ENCODE peak calls at places on chromosomes 1 and 21, in six cellular contexts. Q, C, X, E, L and Z are unnamed samples. For H3K4me1, the result is how much of the 10 kb centered on the place peaks cover.

GRCh38 chr1:184513966-184514365 is 127.1 kb downstream of the C1orf21 start:
- ATAC-seq in E (no peak), C (peak), Q (peak), L (no peak), X (no peak), Z (peak)

GRCh38 chr1:3482590-3482899 is 28.1 kb downstream of the ARHGEF16 start:
- ATAC-seq in L (peak), Q (peak), E (peak), X (peak), C (peak), Z (no peak)

GRCh38 chr1:2330511-2331199 is 60.7 kb downstream of the MORN1 start:
- ATAC-seq in X (peak), Q (no peak), C (peak), E (no peak), L (no peak), Z (peak)

GRCh38 chr1:23395162-23395724 is 25.6 kb upstream of the ZNF436 start:
- ATAC-seq in C (no peak), E (no peak), L (no peak), Q (no peak), X (no peak), Z (no peak)

GRCh38 chr1:116891396-116892072 is 18.2 kb upstream of the PTGFRN start:
- ATAC-seq in X (no peak), L (peak), Q (no peak), E (no peak), C (peak), Z (peak)

GRCh38 chr1:150621497-150622113 is 7.8 kb downstream of the ENSA start:
- ATAC-seq in Q (peak), E (peak), X (no peak), C (peak), L (no peak), Z (peak)

GRCh38 chr1:219298581-219299148 is 125.0 kb downstream of the LYPLAL1 start:
- ATAC-seq in X (no peak), L (no peak), E (no peak), C (peak), Q (no peak), Z (peak)

GRCh38 chr1:110961902-110962301 is 1.8 kb downstream of the LRIF1 start:
- ATAC-seq in Q (no peak), E (no peak), C (no peak), X (no peak), L (no peak), Z (no peak)

GRCh38 chr1:234629026-234629425 is 19.0 kb upstream of the IRF2BP2 start:
- ATAC-seq in L (no peak), C (no peak), E (no peak), Q (no peak), X (no peak), Z (no peak)

GRCh38 chr1:173581384-173582078 is 21.3 kb downstream of the SLC9C2 start:
- ATAC-seq in X (no peak), L (no peak), C (no peak), E (peak), Q (no peak), Z (no peak)

GRCh38 chr21:34844033-34844923 is 175.5 kb downstream of the CLIC6 start:
- ATAC-seq in E (peak), X (no peak), C (peak), Q (peak), L (peak), Z (peak)

GRCh38 chr21:45954271-45954670 is 27.3 kb upstream of the COL6A1 start:
- ATAC-seq in X (peak), L (peak), Q (no peak), E (no peak), C (peak), Z (no peak)

GRCh38 chr1:43072314-43072713 is 99.8 kb downstream of the EBNA1BP2 start:
- ATAC-seq in X (no peak), Q (no peak), E (no peak), C (no peak), L (no peak), Z (no peak)

GRCh38 chr1:38015978-38016640 is 3.6 kb downstream of the UTP11 start:
- ATAC-seq in Q (no peak), X (no peak), L (no peak), C (no peak), E (no peak), Z (no peak)
- TF ChIP-seq EP300 in Q (no peak), X (no peak), L (no peak), C (no peak), E (no peak), Z (no peak)

GRCh38 chr1:167328762-167329483 is 108.2 kb downstream of the POU2F1 start:
- ATAC-seq in X (no peak), L (peak), Q (no peak), E (peak), C (peak), Z (no peak)
- H3K4me1 ChIP-seq in X (under half), L (under half), Q (under half), E (under half), C (under half), Z (under half)

GRCh38 chr1:6440198-6441126 is 15.9 kb downstream of the ESPN start:
- ATAC-seq in Q (peak), X (peak), C (peak), E (peak), L (peak), Z (no peak)
- H3K4me3 ChIP-seq in Q (peak), X (peak), C (peak), E (no peak), L (peak), Z (no peak)

DNA sequence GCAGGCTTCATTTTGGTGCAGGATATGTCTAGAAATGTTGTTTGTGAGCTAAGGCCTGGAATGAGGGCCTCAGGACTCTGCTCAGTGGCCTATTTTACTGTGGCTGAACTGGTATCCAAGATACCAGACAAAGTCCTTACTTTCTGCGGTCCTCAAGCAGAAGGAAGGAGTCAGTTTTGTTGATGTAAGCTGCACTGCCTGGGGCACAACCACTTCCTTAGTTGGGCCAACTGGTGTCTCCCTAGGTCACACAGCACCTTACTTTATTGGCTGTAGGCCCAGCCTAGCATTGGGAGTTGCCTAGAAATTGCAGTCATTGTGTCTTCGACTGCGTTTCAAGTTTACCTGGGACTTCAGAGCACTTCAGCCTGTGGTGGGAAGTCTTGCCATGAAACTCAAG is 1322.7 kb downstream of the AMY1C start:
- ATAC-seq in X (no peak), L (no peak), C (no peak), E (no peak), Q (no peak), Z (no peak)
- TF ChIP-seq EP300 in X (no peak), L (no peak), C (no peak), E (no peak), Q (no peak), Z (no peak)

GRCh38 chr1:17568014-17568413 is 28.5 kb downstream of the ARHGEF10L start:
- ATAC-seq in L (no peak), X (no peak), C (no peak), Q (no peak), E (no peak), Z (no peak)
- H3K4me1 ChIP-seq in L (under half), X (half or more), C (under half), Q (under half), E (under half), Z (half or more)

GRCh38 chr1:153155542-153155941 is 4.9 kb upstream of the SPRR2G start:
- ATAC-seq in C (no peak), Q (no peak), L (no peak), X (no peak), E (no peak), Z (no peak)
- H3K4me3 ChIP-seq in C (no peak), Q (no peak), L (no peak), X (no peak), E (no peak), Z (no peak)

GRCh38 chr1:208445710-208446702 is 201.8 kb upstream of the PLXNA2 start:
- ATAC-seq in X (no peak), C (no peak), E (no peak), Q (no peak), L (peak), Z (no peak)

GRCh38 chr1:208450958-208451357 is 206.8 kb upstream of the PLXNA2 start:
- ATAC-seq in X (no peak), E (no peak), L (no peak), Q (no peak), C (no peak), Z (no peak)

GRCh38 chr1:208449951-208450350 is 205.8 kb upstream of the PLXNA2 start:
- ATAC-seq in X (no peak), C (no peak), Q (no peak), L (peak), E (no peak), Z (no peak)

GRCh38 chr1:208448425-208448824 is 204.2 kb upstream of the PLXNA2 start:
- ATAC-seq in X (no peak), C (no peak), Q (no peak), L (no peak), E (no peak), Z (no peak)
- TF ChIP-seq EP300 in X (no peak), C (no peak), Q (no peak), L (no peak), E (no peak), Z (no peak)